ENCODE peak calls at places on chromosomes 3 and 15, in four cellular contexts. X is adrenal gland, Z is endothelial cell of umbilical vein, N is heart left ventricle. Y is an unnamed sample.

GRCh38 chr3:195956577-195956976 is 48.2 kb upstream of the TNK2 start:
- DNase-seq in N (no peak), X (no peak), Z (no peak), Y (no peak)

GRCh38 chr15:25054943-25055342 is 100.2 kb downstream of the SNRPN start:
- DNase-seq in X (no peak), Z (no peak), N (no peak), Y (no peak)

GRCh38 chr3:150653110-150653561 is 50.0 kb downstream of the SELENOT start:
- DNase-seq in N (no peak), Z (no peak), X (no peak), Y (no peak)

GRCh38 chr3:45362161-45362560 is 26.2 kb upstream of the LARS2 start:
- DNase-seq in Z (no peak), X (no peak), N (no peak), Y (no peak)

GRCh38 chr15:64232400-64232799 is 69.6 kb upstream of the PPIB start:
- DNase-seq in N (no peak), Z (no peak), X (no peak), Y (no peak)

GRCh38 chr3:188956839-188957489 is 214.8 kb upstream of the TPRG1 start:
- DNase-seq in Z (peak; percentile 61), X (no peak), N (no peak), Y (no peak)

GRCh38 chr3:99789322-99789721 is 28.3 kb upstream of the CMSS1 start:
- DNase-seq in X (peak; percentile 24), N (peak; percentile 15), Z (peak; percentile 68), Y (no peak)

GRCh38 chr3:76078101-76078500 is 292.8 kb upstream of the ZNF717 start:
- DNase-seq in Z (no peak), N (no peak), X (no peak), Y (no peak)

GRCh38 chr3:158918008-158918407 is 116.2 kb downstream of the MFSD1 start:
- DNase-seq in Z (peak; percentile 83), X (peak; percentile 54), N (no peak), Y (no peak)

GRCh38 chr3:155744091-155744625 is 713 bp downstream of the PLCH1 start:
- DNase-seq in X (peak; percentile 48), Z (no peak), N (peak; percentile 14), Y (no peak)

GRCh38 chr3:155745795-155746550 is 1.1 kb upstream of the PLCH1 start:
- DNase-seq in X (no peak), N (no peak), Z (peak; percentile 27), Y (no peak)

GRCh38 chr3:155743616-155744015 is 1.3 kb downstream of the PLCH1 start:
- DNase-seq in X (no peak), N (no peak), Z (peak; percentile 6), Y (no peak)

GRCh38 chr3:155746703-155747102 is 1.8 kb upstream of the PLCH1 start:
- DNase-seq in Z (no peak), X (no peak), N (no peak), Y (no peak)

DNA sequence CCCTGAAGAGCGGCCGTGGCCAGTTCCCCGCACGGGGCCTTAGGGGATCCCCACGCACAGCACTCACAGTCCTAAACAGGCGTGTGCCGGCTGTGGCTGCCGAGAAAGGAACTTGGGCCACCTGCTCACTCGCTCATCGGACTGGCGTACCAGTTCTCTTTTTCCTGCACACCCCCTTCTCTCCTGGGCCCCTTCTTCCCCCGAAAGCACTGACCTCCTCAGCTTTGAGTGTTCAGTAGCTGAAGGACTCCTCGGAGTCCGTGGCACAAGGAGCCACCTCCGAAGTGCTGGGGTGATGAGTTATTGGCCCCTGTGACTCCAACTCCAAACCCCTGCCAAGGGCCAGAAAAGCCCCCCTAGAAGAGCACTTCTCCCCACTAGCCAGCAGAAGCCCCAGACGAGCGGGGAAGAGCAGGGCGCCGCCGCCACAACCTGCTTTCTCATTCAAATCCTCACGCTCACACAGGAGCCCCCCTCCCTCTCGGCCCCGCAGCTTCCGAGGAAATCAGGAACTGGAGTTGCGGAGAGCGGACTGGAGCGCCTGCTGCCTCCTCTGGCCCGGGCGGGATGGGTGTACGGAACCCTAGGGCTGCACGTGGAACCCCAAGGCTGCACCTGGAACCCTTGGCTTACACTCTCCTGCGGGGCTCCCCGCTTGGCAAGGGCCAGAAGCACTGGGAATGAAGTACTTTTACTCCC is at the start of gene PLCH1:
- DNase-seq in Z (peak; percentile 52), X (peak; percentile 66), N (peak; percentile 47), Y (no peak)
- TF ChIP-seq POLR2A in Z (no peak), X (no peak), N (no peak), Y (no peak)

GRCh38 chr3:101829066-101829830 is 20.1 kb upstream of the NFKBIZ start:
- DNase-seq in X (peak; percentile 74), Z (no peak), N (peak; percentile 81), Y (no peak)
- TF ChIP-seq POLR2A in X (peak; percentile 30), Z (no peak), N (no peak), Y (no peak)

GRCh38 chr3:40528426-40528825 is 3.7 kb downstream of the ZNF621 start:
- DNase-seq in X (no peak), Z (no peak), N (no peak), Y (no peak)

GRCh38 chr3:40523781-40524180 is 979 bp upstream of the ZNF621 start:
- DNase-seq in X (no peak), Z (peak; percentile 5), N (no peak), Y (no peak)

GRCh38 chr3:40524222-40524570 is 564 bp upstream of the ZNF621 start:
- DNase-seq in N (no peak), Z (no peak), X (no peak), Y (no peak)

GRCh38 chr3:40521254-40521653 is 3.5 kb upstream of the ZNF621 start:
- DNase-seq in X (no peak), N (no peak), Z (no peak), Y (no peak)

GRCh38 chr3:40524571-40525285 is at the start of gene ZNF621:
- DNase-seq in X (peak; percentile 89), N (peak; percentile 93), Z (peak; percentile 87), Y (peak; percentile 39)
- TF ChIP-seq POLR2A in X (peak; percentile 81), N (no peak), Z (peak; percentile 94), Y (peak; percentile 59)

DNA sequence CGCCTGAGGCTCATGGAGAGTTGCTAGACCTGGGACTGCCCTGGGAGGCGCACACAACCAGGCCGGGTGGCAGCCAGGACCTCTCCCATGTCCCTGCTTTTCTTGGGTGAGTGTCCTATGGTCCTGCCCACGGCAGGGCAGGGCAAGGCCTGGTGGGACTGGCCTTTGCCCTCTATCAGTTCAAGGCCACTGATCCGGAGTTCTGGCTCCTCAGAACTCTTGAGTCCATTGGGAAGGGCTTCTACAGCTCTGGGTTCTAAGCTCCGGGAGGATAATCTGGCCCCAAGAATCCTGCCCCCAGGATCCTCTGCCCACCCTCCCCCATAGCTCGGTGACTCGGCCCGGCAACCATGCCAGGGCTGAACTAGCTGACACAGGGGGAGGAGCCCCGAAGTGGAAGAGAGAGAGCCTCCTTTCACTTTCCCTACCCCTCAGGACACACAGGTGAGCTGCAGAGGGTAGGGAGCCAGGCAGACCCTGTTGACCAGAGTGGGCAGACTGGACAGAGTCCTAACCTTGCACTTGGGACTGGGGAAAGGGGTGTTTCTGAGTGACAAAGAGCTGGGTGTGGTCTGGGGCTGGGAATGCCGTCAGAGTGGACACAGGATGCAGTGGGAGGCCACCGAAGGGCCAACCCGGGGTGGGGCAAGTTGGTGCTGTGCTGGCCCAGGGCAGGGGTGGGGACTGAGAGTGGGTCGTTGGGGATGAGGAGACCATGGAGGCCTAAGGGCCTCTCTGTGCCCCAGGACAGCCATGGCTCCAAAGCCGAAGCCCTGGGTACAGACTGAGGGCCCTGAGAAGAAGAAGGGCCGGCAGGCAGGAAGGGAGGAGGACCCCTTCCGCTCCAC is 664 bp downstream of the PARP3 start:
- DNase-seq in Z (peak; percentile 23), X (peak; percentile 85), N (peak; percentile 62), Y (no peak)
- TF ChIP-seq POLR2A in Z (no peak), X (peak; percentile 38), N (no peak), Y (no peak)

GRCh38 chr15:74540761-74541493 is at the start of gene ARID3B:
- DNase-seq in X (peak; percentile 98), N (peak; percentile 98), Z (peak; percentile 94), Y (peak; percentile 89)
- TF ChIP-seq POLR2A in X (peak; percentile 47), N (no peak), Z (peak; percentile 89), Y (no peak)

DNA sequence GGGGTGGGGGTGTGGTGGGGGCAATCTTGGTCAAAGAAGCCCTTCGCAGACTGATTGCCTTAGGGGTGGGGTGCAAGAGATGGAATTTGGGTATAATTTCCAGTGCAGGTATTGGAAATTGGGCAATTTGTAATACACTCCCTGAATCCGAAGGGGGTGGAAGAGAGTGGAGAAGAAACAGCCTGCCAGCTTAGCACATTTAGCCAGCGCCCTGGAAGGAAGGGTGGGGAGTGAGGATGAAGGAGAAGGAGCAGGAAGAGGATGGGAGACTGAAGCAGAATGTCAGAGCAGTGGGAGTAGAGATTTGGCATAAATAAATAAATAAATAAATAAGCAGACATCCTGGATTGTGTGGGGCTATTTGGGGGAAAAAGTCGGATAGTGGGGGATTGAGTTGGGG is 1.6 kb downstream of the GAP43 start:
- DNase-seq in Z (no peak), N (no peak), X (no peak), Y (no peak)
- TF ChIP-seq POLR2A in Z (no peak), N (no peak), X (no peak), Y (no peak)